ENCODE peak calls at places on chromosomes 2 and 18, in ten cellular contexts. C is H9, Z is HFFc6, T is choroid plexus epithelial cell, U is GM12878, E is hepatocyte, G is pancreas, Q is BE2C, M is endodermal cell, W is WERI-Rb-1. J is an unnamed sample.

GRCh38 chr2:134238371-134238770 is 15.5 kb upstream of the MGAT5 start:
- DNase-seq in C (no peak), Z (no peak), T (peak; percentile 30), U (no peak), E (no peak), G (no peak), Q (no peak), M (no peak), W (no peak), J (no peak)

GRCh38 chr2:104866122-104866864 is 12.4 kb downstream of the POU3F3 start:
- DNase-seq in C (peak; percentile 46), Z (no peak), T (no peak), U (no peak), E (no peak), G (no peak), Q (no peak), M (peak; percentile 48), W (no peak), J (no peak)

GRCh38 chr2:238847841-238848565 is at the start of gene TWIST2:
- DNase-seq in C (peak; percentile 81), Z (peak; percentile 97), T (peak; percentile 93), U (no peak), E (peak; percentile 78), G (no peak), Q (no peak), M (peak; percentile 89), W (no peak), J (peak; percentile 60)

GRCh38 chr2:177429688-177430325 is 37.2 kb downstream of the AGPS start:
- DNase-seq in C (no peak), Z (peak; percentile 86), T (peak; percentile 96), U (no peak), E (no peak), G (no peak), Q (no peak), M (no peak), W (no peak), J (peak; percentile 25)

GRCh38 chr2:237235383-237236095 is 149.8 kb downstream of the COPS8 start:
- DNase-seq in C (no peak), Z (peak; percentile 74), T (peak; percentile 93), U (no peak), E (peak; percentile 49), G (peak; percentile 72), Q (no peak), M (no peak), W (no peak), J (no peak)

GRCh38 chr2:218992703-218993344 is 398 bp downstream of the CRYBA2 start:
- DNase-seq in C (peak; percentile 43), Z (no peak), T (no peak), U (no peak), E (peak; percentile 40), G (no peak), Q (no peak), M (peak; percentile 73), W (no peak), J (peak; percentile 53)

GRCh38 chr2:60459896-60460295 is 93.6 kb downstream of the BCL11A start:
- DNase-seq in C (no peak), Z (no peak), T (no peak), U (no peak), E (no peak), G (no peak), Q (no peak), M (no peak), W (no peak), J (no peak)

GRCh38 chr18:54479365-54479764 is 111.7 kb upstream of the DYNAP start:
- DNase-seq in C (no peak), Z (no peak), T (no peak), U (no peak), E (no peak), G (no peak), Q (no peak), M (no peak), W (no peak), J (no peak)

GRCh38 chr2:163735692-163736432 is at the start of gene FIGN:
- DNase-seq in C (peak; percentile 82), Z (peak; percentile 58), T (peak; percentile 91), U (no peak), E (peak; percentile 86), G (peak; percentile 84), Q (peak; percentile 61), M (peak; percentile 93), W (peak; percentile 74), J (peak; percentile 78)

GRCh38 chr2:109466674-109467575 is 146.8 kb downstream of the SEPTIN10 start:
- DNase-seq in C (no peak), Z (peak; percentile 59), T (peak; percentile 28), U (no peak), E (no peak), G (no peak), Q (no peak), M (peak; percentile 31), W (no peak), J (no peak)

GRCh38 chr2:47558116-47559078 is 155.4 kb downstream of the MSH2 start:
- DNase-seq in C (no peak), Z (no peak), T (no peak), U (no peak), E (peak; percentile 31), G (no peak), Q (no peak), M (peak; percentile 60), W (peak; percentile 67), J (no peak)

GRCh38 chr2:240160291-240161086 is 20.0 kb upstream of the OTOS start:
- DNase-seq in C (no peak), Z (no peak), T (no peak), U (no peak), E (no peak), G (no peak), Q (peak; percentile 3), M (no peak), W (no peak), J (no peak)

GRCh38 chr2:46655551-46656436 is 176.4 kb downstream of the TMEM247 start:
- DNase-seq in C (no peak), Z (peak; percentile 57), T (no peak), U (no peak), E (no peak), G (no peak), Q (no peak), M (no peak), W (no peak), J (no peak)

DNA sequence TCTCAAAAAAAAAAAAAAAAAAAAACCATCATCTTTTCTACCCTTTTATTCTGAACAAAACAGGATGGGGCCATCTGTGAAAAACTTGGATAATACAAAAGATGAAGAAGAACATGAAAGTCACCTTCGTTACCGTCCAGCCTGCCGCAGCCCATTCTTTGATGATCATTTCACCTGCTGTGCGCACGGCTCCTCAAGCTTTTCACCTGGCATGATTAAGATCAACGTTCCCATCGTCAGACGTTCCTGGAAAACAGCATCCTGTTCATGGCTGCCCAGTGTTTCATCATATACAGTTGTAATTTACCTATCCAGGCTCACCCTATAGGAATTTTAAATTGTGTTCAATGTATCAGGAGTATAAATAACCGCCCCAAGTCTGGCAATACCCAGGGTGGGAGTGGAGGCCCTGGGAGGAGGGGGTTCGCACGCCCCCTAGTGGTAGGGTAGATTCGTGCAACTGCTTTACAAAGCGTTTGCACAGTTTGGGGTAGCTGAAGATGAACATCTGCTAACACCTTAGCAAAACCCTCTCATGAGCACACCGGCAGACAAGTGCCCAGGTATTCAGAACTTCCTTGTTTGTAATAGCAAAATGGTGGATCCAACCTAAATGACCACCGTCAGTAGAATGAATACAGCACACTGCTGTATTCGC is 49.0 kb upstream of the GLI2 start:
- DNase-seq in C (no peak), Z (no peak), T (no peak), U (no peak), E (no peak), G (no peak), Q (no peak), M (peak; percentile 54), W (no peak), J (no peak)
- TF ChIP-seq CTCF in C (peak; percentile 76), Z (peak; percentile 78), T (peak; percentile 37), U (peak; percentile 50), E (peak; percentile 19), G (no peak), Q (peak; percentile 39), M (peak; percentile 75), W (peak; percentile 39), J (peak; percentile 68)

GRCh38 chr18:21315741-21316187 is 73.7 kb downstream of the GREB1L start:
- DNase-seq in C (peak; percentile 73), Z (no peak), T (no peak), U (no peak), E (peak; percentile 30), G (no peak), Q (no peak), M (peak; percentile 80), W (no peak), J (no peak)
- TF ChIP-seq CTCF in C (peak; percentile 27), Z (no peak), T (no peak), U (no peak), E (no peak), G (no peak), Q (no peak), M (peak; percentile 14), W (no peak), J (no peak)

DNA sequence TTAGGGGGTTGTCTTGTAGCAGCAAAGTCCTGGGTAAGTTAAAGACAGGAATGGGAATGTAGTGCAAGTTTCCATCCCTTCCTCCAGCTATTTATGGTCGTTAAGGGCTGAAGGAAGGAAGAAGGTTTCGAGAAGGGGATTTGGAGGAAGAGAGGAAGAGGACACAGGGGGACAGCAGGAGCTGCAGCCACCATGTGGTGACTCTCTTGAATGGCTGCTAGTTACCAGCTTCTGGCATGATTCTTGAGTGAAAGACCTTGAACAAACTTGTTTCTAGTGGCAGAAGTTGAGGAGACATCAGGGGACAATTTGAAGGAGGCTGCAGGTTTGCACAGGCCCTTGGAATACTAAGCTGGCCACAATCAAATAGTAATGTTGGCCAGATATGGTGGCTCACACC is 116.6 kb downstream of the MTX2 start:
- DNase-seq in C (no peak), Z (no peak), T (no peak), U (no peak), E (no peak), G (no peak), Q (no peak), M (peak; percentile 57), W (no peak), J (no peak)
- TF ChIP-seq CTCF in C (peak; percentile 48), Z (no peak), T (no peak), U (no peak), E (no peak), G (no peak), Q (peak; percentile 14), M (peak; percentile 74), W (peak; percentile 23), J (no peak)

DNA sequence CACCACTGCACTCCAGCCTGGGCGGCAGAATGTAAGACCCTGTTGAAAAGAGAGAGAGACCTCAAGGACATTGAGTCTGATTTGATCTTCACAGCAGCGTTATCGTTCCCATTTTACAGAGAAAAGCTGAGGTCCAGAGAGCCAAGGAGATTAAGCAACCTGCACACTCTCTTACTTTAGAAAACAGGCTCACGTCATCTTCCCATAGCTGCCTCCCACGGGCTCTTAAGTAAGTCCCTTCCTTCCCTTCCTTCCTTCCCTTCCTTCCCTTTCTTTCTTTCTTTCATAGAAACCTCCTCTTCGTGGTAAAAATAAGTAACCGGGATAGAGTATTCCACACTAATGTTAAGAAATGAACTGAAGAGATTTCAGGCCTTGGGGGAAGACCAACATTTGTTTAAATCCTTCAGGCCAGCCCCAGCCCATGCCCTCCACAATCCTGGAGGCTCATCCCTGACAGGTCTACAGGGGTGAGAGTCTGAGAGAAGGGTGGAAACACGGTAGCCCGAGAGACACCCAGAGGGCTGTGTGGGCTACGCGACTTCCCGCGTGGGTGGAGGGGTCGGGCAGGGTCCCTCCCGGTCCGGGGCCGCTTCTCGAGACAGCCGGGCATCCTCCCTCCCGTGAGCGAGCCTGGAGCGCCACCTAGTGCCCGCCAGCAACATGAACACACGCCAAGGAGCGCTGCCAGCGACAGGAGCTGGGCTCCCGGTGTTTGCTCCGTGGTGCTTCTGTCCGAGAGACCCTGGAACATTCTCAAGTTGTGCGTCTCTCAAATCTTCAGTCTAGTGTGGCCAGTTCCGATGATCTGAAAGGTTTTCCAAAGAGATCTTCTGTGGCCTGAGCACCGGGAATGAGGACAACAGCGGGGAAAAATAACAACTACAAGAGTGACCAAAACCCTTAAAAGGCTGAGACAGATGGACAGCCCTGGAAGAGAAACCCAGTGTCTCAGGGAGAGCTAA is 160.3 kb downstream of the INO80D start:
- DNase-seq in C (peak; percentile 85), Z (peak; percentile 38), T (peak; percentile 71), U (no peak), E (peak; percentile 89), G (peak; percentile 76), Q (peak; percentile 86), M (peak; percentile 93), W (peak; percentile 80), J (peak; percentile 93)
- TF ChIP-seq CTCF in C (peak; percentile 98), Z (peak; percentile 98), T (peak; percentile 92), U (peak; percentile 90), E (peak; percentile 95), G (peak; percentile 82), Q (peak; percentile 89), M (peak; percentile 98), W (peak; percentile 93), J (peak; percentile 90)